ENCODE peak calls at places on chromosome 1, in four cellular contexts. X, O, V and R are unnamed samples.

GRCh38 chr1:225950905-225951351 is 9.9 kb upstream of the LEFTY2 start:
- DNase-seq in X (no peak), V (no peak), O (no peak), R (no peak)

GRCh38 chr1:245209658-245210415 is 55.1 kb downstream of the KIF26B start:
- DNase-seq in X (no peak), O (no peak), V (no peak), R (no peak)

GRCh38 chr1:83112248-83112885 is 886.6 kb downstream of the TTLL7 start:
- DNase-seq in V (no peak), X (no peak), O (no peak), R (no peak)

GRCh38 chr1:41849211-41849759 is 69.4 kb downstream of the HIVEP3 start:
- DNase-seq in O (no peak), V (no peak), X (no peak), R (no peak)

GRCh38 chr1:218717611-218718010 is 372.5 kb downstream of the TGFB2 start:
- DNase-seq in X (no peak), V (peak; percentile 59), O (no peak), R (no peak)

GRCh38 chr1:18100493-18101063 is 7.0 kb upstream of the IGSF21 start:
- DNase-seq in X (peak; percentile 71), O (peak; percentile 42), V (peak; percentile 69), R (peak; percentile 63)

GRCh38 chr1:187654635-187655034 is 825.9 kb downstream of the PLA2G4A start:
- DNase-seq in V (no peak), X (no peak), O (no peak), R (no peak)

GRCh38 chr1:62364726-62365125 is 45.5 kb upstream of the KANK4 start:
- DNase-seq in O (no peak), X (no peak), V (no peak), R (no peak)

GRCh38 chr1:58841455-58841854 is 57.6 kb upstream of the JUN start:
- DNase-seq in O (no peak), X (no peak), V (no peak), R (no peak)

GRCh38 chr1:224486801-224487583 is 52.4 kb upstream of the WDR26 start:
- DNase-seq in O (no peak), V (no peak), X (no peak), R (no peak)

GRCh38 chr1:224496826-224497225 is 62.2 kb upstream of the WDR26 start:
- DNase-seq in V (no peak), X (no peak), O (no peak), R (no peak)

GRCh38 chr1:36890776-36891175 is 143.5 kb downstream of the GRIK3 start:
- DNase-seq in O (no peak), V (no peak), X (no peak), R (no peak)

GRCh38 chr1:17010601-17011438 is 908 bp downstream of the ATP13A2 start:
- DNase-seq in V (peak; percentile 34), O (peak; percentile 5), X (no peak), R (peak; percentile 47)

GRCh38 chr1:89821322-89822108 is 683 bp downstream of the LRRC8D start:
- DNase-seq in V (no peak), X (peak; percentile 26), O (peak; percentile 50), R (peak; percentile 58)

GRCh38 chr1:177346960-177347359 is 176.2 kb downstream of the BRINP2 start:
- DNase-seq in V (no peak), X (no peak), O (peak; percentile 28), R (no peak)

GRCh38 chr1:59577774-59578173 is 237.0 kb upstream of the HOOK1 start:
- DNase-seq in X (no peak), V (no peak), O (no peak), R (no peak)

GRCh38 chr1:165129568-165130164 is 226.8 kb downstream of the LMX1A start:
- DNase-seq in X (peak; percentile 72), O (peak; percentile 81), V (peak; percentile 42), R (peak; percentile 84)

GRCh38 chr1:116518400-116518799 is 52.4 kb downstream of the CD58 start:
- DNase-seq in V (no peak), O (no peak), X (no peak), R (no peak)

GRCh38 chr1:207941664-207942063 is 30.7 kb upstream of the CD34 start:
- DNase-seq in V (peak; percentile 97), O (no peak), X (no peak), R (no peak)

GRCh38 chr1:10001016-10001665 is 4.1 kb downstream of the RBP7 start:
- DNase-seq in O (no peak), V (peak; percentile 52), X (no peak), R (no peak)

GRCh38 chr1:111887385-111887784 is 102.1 kb downstream of the KCND3 start:
- DNase-seq in X (no peak), O (no peak), V (no peak), R (no peak)

GRCh38 chr1:54287176-54287650 is 87.2 kb downstream of the MRPL37 start:
- DNase-seq in X (no peak), V (peak; percentile 74), O (peak; percentile 75), R (no peak)

GRCh38 chr1:39720094-39720999 is 18.3 kb upstream of the PPIE start:
- DNase-seq in V (peak; percentile 81), X (no peak), O (no peak), R (no peak)

GRCh38 chr1:157882560-157882959 is 41.0 kb upstream of the CD5L start:
- DNase-seq in O (no peak), X (no peak), V (no peak), R (no peak)

GRCh38 chr1:157880621-157881020 is 39.0 kb upstream of the CD5L start:
- DNase-seq in O (peak; percentile 81), X (no peak), V (no peak), R (no peak)

GRCh38 chr1:157878059-157878458 is 36.5 kb upstream of the CD5L start:
- DNase-seq in O (peak; percentile 44), V (peak; percentile 52), X (no peak), R (no peak)
- TF ChIP-seq CTCF in O (peak; percentile 53), V (peak; percentile 38), X (peak; percentile 51), R (no peak)

GRCh38 chr1:7044471-7044805 is 259.2 kb downstream of the CAMTA1 start:
- DNase-seq in V (no peak), X (no peak), O (no peak), R (no peak)

GRCh38 chr1:7043232-7043549 is 257.9 kb downstream of the CAMTA1 start:
- DNase-seq in O (no peak), V (no peak), X (no peak), R (no peak)

GRCh38 chr1:7040969-7041368 is 255.7 kb downstream of the CAMTA1 start:
- DNase-seq in O (no peak), X (no peak), V (no peak), R (no peak)

GRCh38 chr1:7043729-7044470 is 258.6 kb downstream of the CAMTA1 start:
- DNase-seq in O (no peak), V (no peak), X (no peak), R (no peak)

DNA sequence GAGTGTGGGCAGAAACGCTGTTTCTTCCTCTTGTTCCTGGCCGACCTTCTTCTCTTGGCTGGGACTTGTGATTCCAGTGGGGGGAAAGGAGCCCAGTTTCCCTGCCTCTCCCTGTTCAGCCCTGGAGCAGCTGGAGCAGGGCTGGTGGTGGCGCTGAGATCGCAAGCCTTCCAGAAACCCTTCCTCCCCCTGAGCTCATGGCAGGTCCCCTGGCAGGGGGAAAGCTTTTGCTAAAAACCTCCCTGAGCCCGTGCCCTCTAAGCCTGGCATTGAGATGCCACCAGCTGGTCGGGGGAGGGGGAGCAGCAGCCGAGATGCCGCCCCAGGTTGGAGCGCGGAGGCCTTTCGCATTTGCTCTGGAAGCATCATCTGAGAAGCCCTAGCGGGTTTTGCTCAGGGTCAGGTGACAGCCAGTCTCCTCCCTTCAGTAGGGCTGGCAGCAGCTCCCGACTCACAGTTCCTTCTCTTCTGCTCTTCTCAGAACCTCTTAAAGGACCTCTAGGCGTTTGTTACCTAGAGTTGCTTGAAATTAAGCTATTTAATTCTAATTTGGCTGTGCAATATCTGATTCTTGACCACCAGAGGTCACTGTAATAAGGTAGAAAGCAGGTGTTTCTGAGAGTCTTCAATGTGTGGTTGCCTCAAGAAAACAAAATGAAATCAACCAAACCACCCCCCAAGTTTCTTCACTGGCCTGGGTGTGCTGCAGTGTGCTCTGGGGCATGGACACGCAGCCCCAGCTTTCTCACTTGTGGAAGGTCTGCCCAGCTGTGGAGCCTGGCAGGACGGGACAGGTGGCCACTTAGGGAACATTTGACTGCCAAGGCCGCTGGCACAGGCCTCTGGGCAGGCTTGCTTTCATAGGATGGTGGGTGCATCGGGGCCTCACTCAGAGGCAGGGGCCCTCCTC is 257.3 kb downstream of the CAMTA1 start:
- DNase-seq in O (no peak), V (peak; percentile 46), X (no peak), R (no peak)
- TF ChIP-seq CTCF in O (no peak), V (peak; percentile 57), X (peak; percentile 76), R (peak; percentile 73)

DNA sequence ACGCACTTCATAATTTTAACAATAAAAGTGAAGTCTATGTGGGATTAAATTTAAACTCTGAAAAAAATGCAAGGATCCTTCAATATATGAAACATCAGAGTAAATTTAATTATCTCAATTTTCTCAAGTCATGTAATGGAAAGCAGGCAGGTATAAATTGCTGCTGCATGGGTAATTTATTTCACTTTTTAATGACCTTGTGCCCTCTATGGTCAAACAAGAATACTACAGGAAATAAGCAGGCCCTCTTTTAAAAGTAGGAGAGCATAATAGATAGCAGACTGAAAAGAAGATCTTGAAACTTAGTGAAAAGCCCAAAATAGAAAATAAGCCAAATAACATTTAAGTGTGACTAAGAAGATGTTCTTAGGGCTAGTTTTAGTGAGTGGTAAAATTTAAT is 22.9 kb downstream of the BCAS2 start:
- DNase-seq in V (peak; percentile 28), O (no peak), X (no peak), R (no peak)
- TF ChIP-seq CTCF in V (peak; percentile 36), O (no peak), X (peak; percentile 54), R (peak; percentile 41)

DNA sequence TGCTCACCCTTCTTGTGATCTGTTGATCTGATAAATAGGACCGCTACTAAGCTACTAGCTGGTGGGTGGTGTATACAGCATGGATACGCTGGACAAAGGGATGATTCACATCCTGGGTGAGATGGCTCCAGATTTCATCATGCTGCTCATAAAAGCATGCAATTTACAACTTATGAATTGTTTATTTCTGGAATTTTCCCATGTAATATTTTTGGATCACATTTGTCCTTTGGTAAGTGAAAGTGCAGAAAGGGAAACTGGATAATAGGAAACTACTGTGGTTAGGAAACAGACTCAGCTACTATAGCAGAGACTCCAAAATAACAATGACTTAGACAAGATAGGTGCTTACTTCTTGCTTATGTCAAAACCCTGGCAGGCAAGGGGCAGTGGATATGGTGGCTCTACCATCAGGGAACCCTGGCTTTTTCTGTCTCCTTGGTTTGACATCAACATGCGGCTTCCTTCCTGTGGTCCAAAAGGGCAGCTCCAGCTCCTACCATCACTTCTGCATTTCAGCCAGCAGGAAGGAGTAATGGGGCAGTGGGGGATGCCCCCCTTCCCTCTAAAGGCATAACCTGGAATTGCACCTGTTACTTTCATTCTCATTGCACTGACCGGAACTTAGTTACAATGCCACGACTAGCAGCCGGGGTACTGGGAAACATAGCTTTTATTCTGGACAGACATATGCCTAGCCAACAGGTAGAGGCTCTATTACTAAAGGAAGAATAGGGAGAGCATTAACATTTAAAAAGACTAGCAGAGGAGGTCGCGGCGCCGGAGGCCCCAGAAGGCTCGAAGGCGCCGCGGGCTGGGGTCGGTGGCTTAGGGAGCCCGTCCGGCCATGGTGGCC is 13.8 kb upstream of the AK2 start:
- DNase-seq in V (peak; percentile 92), O (no peak), X (no peak), R (no peak)
- TF ChIP-seq CTCF in V (peak; percentile 19), O (no peak), X (no peak), R (no peak)

DNA sequence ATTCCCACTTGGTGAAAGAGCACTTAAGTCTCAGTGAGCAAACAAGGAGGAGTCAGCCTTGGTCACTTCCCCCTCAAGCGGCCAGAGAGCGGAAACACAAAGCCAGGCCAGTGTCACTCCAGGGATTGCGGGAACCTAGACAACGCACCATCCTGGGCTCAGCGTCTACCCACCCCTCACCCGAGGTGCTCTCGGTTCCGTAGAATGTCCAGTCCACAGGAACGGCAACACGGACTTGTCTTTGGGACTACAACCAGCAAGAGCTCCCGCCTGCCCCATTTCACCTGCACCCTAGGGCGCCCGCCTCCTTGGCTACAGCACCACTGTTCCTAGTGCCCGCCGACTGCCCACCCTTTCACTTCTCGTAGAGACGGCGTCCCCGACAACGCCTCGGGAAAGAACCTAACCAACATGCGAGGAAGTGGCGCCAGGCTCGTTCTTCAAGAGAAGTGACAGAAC is 511 bp downstream of the GDAP2 start:
- DNase-seq in O (peak; percentile 50), X (peak; percentile 46), V (peak; percentile 62), R (peak; percentile 58)
- TF ChIP-seq CTCF in O (no peak), X (no peak), V (peak; percentile 23), R (no peak)